ENCODE peak calls at places on chromosomes 6 and 20, in seven cellular contexts. One of them, this sample, is unnamed.
A peak's percentile ranks its signal among the peaks of the same experiment; 100 is the strongest.

GRCh38 chr20:4844766-4845465 is 123.2 kb downstream of the PRND start:
- DNase-seq in A673: no peak
- DNase-seq in neural crest cell: no peak
- DNase-seq in nephron progenitor cell: no peak
- DNase-seq in osteocyte: no peak
- DNase-seq in GM06990: no peak
- DNase-seq in HL-60: peak; percentile 71
- DNase-seq in this sample: no peak

GRCh38 chr6:54805077-54805476 is 41.5 kb upstream of the FAM83B start:
- DNase-seq in neural crest cell: no peak
- DNase-seq in GM06990: no peak
- DNase-seq in HL-60: no peak
- DNase-seq in A673: no peak
- DNase-seq in nephron progenitor cell: no peak
- DNase-seq in osteocyte: no peak
- DNase-seq in this sample: no peak

GRCh38 chr20:63091901-63092659 is 85.3 kb upstream of the BHLHE23 start:
- DNase-seq in GM06990: no peak
- DNase-seq in nephron progenitor cell: peak; percentile 2
- DNase-seq in HL-60: no peak
- DNase-seq in neural crest cell: no peak
- DNase-seq in A673: no peak
- DNase-seq in osteocyte: peak; percentile 77
- DNase-seq in this sample: peak; percentile 29

GRCh38 chr20:59121714-59122376 is 41.8 kb upstream of the ZNF831 start:
- DNase-seq in nephron progenitor cell: no peak
- DNase-seq in HL-60: no peak
- DNase-seq in GM06990: no peak
- DNase-seq in neural crest cell: no peak
- DNase-seq in A673: peak; percentile 79
- DNase-seq in osteocyte: no peak
- DNase-seq in this sample: no peak

GRCh38 chr6:3504354-3504753 is 47.5 kb upstream of the SLC22A23 start:
- DNase-seq in A673: no peak
- DNase-seq in osteocyte: no peak
- DNase-seq in HL-60: no peak
- DNase-seq in GM06990: no peak
- DNase-seq in neural crest cell: no peak
- DNase-seq in nephron progenitor cell: no peak
- DNase-seq in this sample: no peak

GRCh38 chr20:18645851-18646250 is 58.0 kb downstream of the DTD1 start:
- DNase-seq in HL-60: no peak
- DNase-seq in nephron progenitor cell: no peak
- DNase-seq in GM06990: no peak
- DNase-seq in osteocyte: no peak
- DNase-seq in neural crest cell: no peak
- DNase-seq in A673: no peak
- DNase-seq in this sample: no peak

GRCh38 chr6:45445749-45446454 is 68.2 kb upstream of the SUPT3H start:
- DNase-seq in GM06990: no peak
- DNase-seq in neural crest cell: no peak
- DNase-seq in osteocyte: peak; percentile 90
- DNase-seq in nephron progenitor cell: no peak
- DNase-seq in HL-60: peak; percentile 93
- DNase-seq in A673: peak; percentile 99
- DNase-seq in this sample: peak; percentile 83

GRCh38 chr20:32828029-32828666 is 8.4 kb downstream of the MAPRE1 start:
- DNase-seq in osteocyte: no peak
- DNase-seq in GM06990: no peak
- DNase-seq in A673: no peak
- DNase-seq in neural crest cell: no peak
- DNase-seq in nephron progenitor cell: no peak
- DNase-seq in HL-60: no peak
- DNase-seq in this sample: no peak

GRCh38 chr6:72665599-72665998 is 43.7 kb downstream of the KCNQ5 start:
- DNase-seq in HL-60: no peak
- DNase-seq in neural crest cell: no peak
- DNase-seq in A673: no peak
- DNase-seq in osteocyte: no peak
- DNase-seq in nephron progenitor cell: no peak
- DNase-seq in GM06990: no peak
- DNase-seq in this sample: no peak

GRCh38 chr6:32947552-32948465 is 5.1 kb downstream of the HLA-DMA start:
- DNase-seq in neural crest cell: no peak
- DNase-seq in osteocyte: no peak
- DNase-seq in nephron progenitor cell: peak; percentile 42
- DNase-seq in A673: peak; percentile 35
- DNase-seq in GM06990: no peak
- DNase-seq in HL-60: peak; percentile 72
- DNase-seq in this sample: no peak

GRCh38 chr20:3080939-3081388 is 3.6 kb downstream of the AVP start:
- DNase-seq in osteocyte: no peak
- DNase-seq in GM06990: no peak
- DNase-seq in A673: no peak
- DNase-seq in HL-60: no peak
- DNase-seq in neural crest cell: no peak
- DNase-seq in nephron progenitor cell: no peak
- DNase-seq in this sample: no peak

GRCh38 chr20:18972251-18972876 is 158.8 kb downstream of the SCP2D1 start:
- DNase-seq in A673: no peak
- DNase-seq in GM06990: no peak
- DNase-seq in HL-60: no peak
- DNase-seq in osteocyte: peak; percentile 64
- DNase-seq in nephron progenitor cell: no peak
- DNase-seq in neural crest cell: no peak
- DNase-seq in this sample: no peak

GRCh38 chr6:41655706-41656668 is 17.7 kb downstream of the MDFI start:
- DNase-seq in GM06990: no peak
- DNase-seq in neural crest cell: no peak
- DNase-seq in A673: no peak
- DNase-seq in HL-60: no peak
- DNase-seq in nephron progenitor cell: no peak
- DNase-seq in osteocyte: no peak
- DNase-seq in this sample: peak; percentile 3

GRCh38 chr6:165821754-165822153 is 158.7 kb upstream of the PDE10A start:
- DNase-seq in GM06990: no peak
- DNase-seq in osteocyte: peak; percentile 49
- DNase-seq in nephron progenitor cell: no peak
- DNase-seq in HL-60: no peak
- DNase-seq in A673: no peak
- DNase-seq in neural crest cell: no peak
- DNase-seq in this sample: no peak

GRCh38 chr6:127118505-127119360 is at the start of gene RSPO3:
- DNase-seq in neural crest cell: peak; percentile 24
- DNase-seq in nephron progenitor cell: peak; percentile 75
- DNase-seq in HL-60: peak; percentile 32
- DNase-seq in A673: peak; percentile 65
- DNase-seq in osteocyte: no peak
- DNase-seq in GM06990: peak; percentile 20
- DNase-seq in this sample: peak; percentile 55

GRCh38 chr6:169302255-169302654 is 48.6 kb upstream of the THBS2 start:
- DNase-seq in HL-60: no peak
- DNase-seq in osteocyte: no peak
- DNase-seq in nephron progenitor cell: no peak
- DNase-seq in A673: no peak
- DNase-seq in GM06990: no peak
- DNase-seq in neural crest cell: no peak
- DNase-seq in this sample: no peak

GRCh38 chr6:169427856-169428255 is 174.2 kb upstream of the THBS2 start:
- DNase-seq in GM06990: no peak
- DNase-seq in neural crest cell: peak; percentile 30
- DNase-seq in osteocyte: no peak
- DNase-seq in HL-60: no peak
- DNase-seq in nephron progenitor cell: no peak
- DNase-seq in A673: peak; percentile 48
- DNase-seq in this sample: no peak

GRCh38 chr6:39770476-39770875 is 21.7 kb upstream of the DAAM2 start:
- DNase-seq in HL-60: no peak
- DNase-seq in osteocyte: no peak
- DNase-seq in GM06990: no peak
- DNase-seq in nephron progenitor cell: no peak
- DNase-seq in neural crest cell: no peak
- DNase-seq in A673: no peak
- DNase-seq in this sample: no peak

GRCh38 chr6:142984386-142984785 is 39.4 kb upstream of the HIVEP2 start:
- DNase-seq in GM06990: no peak
- DNase-seq in A673: no peak
- DNase-seq in nephron progenitor cell: no peak
- DNase-seq in HL-60: no peak
- DNase-seq in neural crest cell: no peak
- DNase-seq in osteocyte: no peak
- DNase-seq in this sample: no peak

GRCh38 chr6:100435299-100435698 is 29.4 kb downstream of the SIM1 start:
- DNase-seq in HL-60: no peak
- DNase-seq in nephron progenitor cell: no peak
- DNase-seq in osteocyte: no peak
- DNase-seq in neural crest cell: no peak
- DNase-seq in A673: no peak
- DNase-seq in GM06990: no peak
- DNase-seq in this sample: no peak

GRCh38 chr6:151141685-151142084 is 98.1 kb upstream of the AKAP12 start:
- DNase-seq in HL-60: no peak
- DNase-seq in GM06990: no peak
- DNase-seq in nephron progenitor cell: no peak
- DNase-seq in osteocyte: no peak
- DNase-seq in neural crest cell: no peak
- DNase-seq in A673: peak; percentile 77
- DNase-seq in this sample: no peak

DNA sequence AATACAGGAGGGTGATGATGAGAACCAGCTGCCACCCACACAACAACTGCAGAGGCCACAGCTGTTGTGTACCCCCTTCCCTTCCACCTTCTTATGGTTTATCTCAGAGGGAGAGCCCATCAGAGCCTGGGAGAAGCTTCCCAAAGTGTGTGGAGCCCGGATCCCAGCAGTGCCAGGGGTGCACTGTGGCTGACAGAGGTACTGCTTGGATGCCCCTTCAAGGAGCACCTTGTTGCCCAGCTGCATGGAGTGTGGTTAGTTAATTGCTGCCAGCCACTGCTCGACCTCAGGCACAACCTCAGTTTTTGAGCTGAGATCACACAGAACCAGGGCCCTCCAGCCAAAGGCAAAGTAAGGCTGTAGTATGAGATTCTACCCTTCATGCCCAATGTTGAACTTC is 13.0 kb downstream of the PI3 start:
- DNase-seq in A673: no peak
- DNase-seq in nephron progenitor cell: no peak
- DNase-seq in neural crest cell: no peak
- DNase-seq in HL-60: no peak
- DNase-seq in osteocyte: no peak
- DNase-seq in GM06990: no peak
- DNase-seq in this sample: no peak
- TF ChIP-seq CTCF in A673: no peak
- TF ChIP-seq CTCF in nephron progenitor cell: no peak
- TF ChIP-seq CTCF in neural crest cell: no peak
- TF ChIP-seq CTCF in HL-60: no peak
- TF ChIP-seq CTCF in osteocyte: no peak
- TF ChIP-seq CTCF in GM06990: no peak
- TF ChIP-seq CTCF in this sample: no peak

GRCh38 chr6:25709761-25710160 is 44.8 kb upstream of the SLC17A4 start:
- DNase-seq in GM06990: no peak
- DNase-seq in A673: no peak
- DNase-seq in nephron progenitor cell: no peak
- DNase-seq in neural crest cell: no peak
- DNase-seq in HL-60: no peak
- DNase-seq in osteocyte: no peak
- DNase-seq in this sample: no peak
- TF ChIP-seq CTCF in GM06990: no peak
- TF ChIP-seq CTCF in A673: no peak
- TF ChIP-seq CTCF in nephron progenitor cell: no peak
- TF ChIP-seq CTCF in neural crest cell: no peak
- TF ChIP-seq CTCF in HL-60: no peak
- TF ChIP-seq CTCF in osteocyte: no peak
- TF ChIP-seq CTCF in this sample: no peak

GRCh38 chr6:8059129-8059528 is 5.1 kb downstream of the BLOC1S5 start:
- DNase-seq in HL-60: no peak
- DNase-seq in osteocyte: no peak
- DNase-seq in neural crest cell: no peak
- DNase-seq in GM06990: no peak
- DNase-seq in nephron progenitor cell: no peak
- DNase-seq in A673: peak; percentile 53
- DNase-seq in this sample: no peak
- TF ChIP-seq CTCF in HL-60: no peak
- TF ChIP-seq CTCF in osteocyte: peak; percentile 63
- TF ChIP-seq CTCF in neural crest cell: peak; percentile 60
- TF ChIP-seq CTCF in GM06990: peak; percentile 23
- TF ChIP-seq CTCF in nephron progenitor cell: peak; percentile 28
- TF ChIP-seq CTCF in A673: peak; percentile 61
- TF ChIP-seq CTCF in this sample: peak; percentile 35

DNA sequence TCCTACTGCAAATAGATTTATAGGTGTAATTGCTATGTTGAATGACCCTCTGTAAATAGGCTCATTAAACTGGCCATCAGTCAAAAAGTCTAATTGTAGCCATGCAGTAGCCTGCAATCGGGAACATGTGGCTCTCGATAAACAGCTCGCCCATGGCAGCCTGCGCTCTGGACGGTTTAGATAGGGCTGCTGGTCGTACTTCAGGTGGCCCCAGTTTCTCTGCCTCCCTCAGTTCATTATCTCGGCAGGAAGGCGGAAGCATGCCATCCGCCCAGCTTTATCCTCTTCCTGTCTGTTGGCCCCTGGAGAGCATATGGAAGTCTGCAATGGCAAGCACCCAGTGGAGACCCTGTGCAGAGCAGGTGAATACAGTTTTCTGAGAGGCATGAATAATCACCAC is 143.1 kb downstream of the MBOAT1 start:
- DNase-seq in nephron progenitor cell: no peak
- DNase-seq in HL-60: no peak
- DNase-seq in neural crest cell: no peak
- DNase-seq in GM06990: no peak
- DNase-seq in A673: peak; percentile 91
- DNase-seq in osteocyte: no peak
- DNase-seq in this sample: no peak
- TF ChIP-seq CTCF in nephron progenitor cell: no peak
- TF ChIP-seq CTCF in HL-60: no peak
- TF ChIP-seq CTCF in neural crest cell: no peak
- TF ChIP-seq CTCF in GM06990: no peak
- TF ChIP-seq CTCF in A673: no peak
- TF ChIP-seq CTCF in osteocyte: no peak
- TF ChIP-seq CTCF in this sample: no peak

GRCh38 chr6:158905277-158905676 is 86.1 kb upstream of the EZR start:
- DNase-seq in osteocyte: no peak
- DNase-seq in neural crest cell: no peak
- DNase-seq in GM06990: no peak
- DNase-seq in HL-60: no peak
- DNase-seq in nephron progenitor cell: no peak
- DNase-seq in A673: no peak
- DNase-seq in this sample: no peak
- TF ChIP-seq CTCF in osteocyte: no peak
- TF ChIP-seq CTCF in neural crest cell: no peak
- TF ChIP-seq CTCF in GM06990: no peak
- TF ChIP-seq CTCF in HL-60: no peak
- TF ChIP-seq CTCF in nephron progenitor cell: no peak
- TF ChIP-seq CTCF in A673: no peak
- TF ChIP-seq CTCF in this sample: no peak